ENCODE peak calls at places on chromosomes 5 and 9, in nine cellular contexts. Z is memory B cell; O is GDM1; Y is DMS 273 treated with DMSO at 0.1 percent for 48 hours; V is LoVo; N is transverse colon; K is WERI-Rb-1; C is SJCRH30; J is activated naive CD4-positive, alpha-beta T cell treated with anti-CD3 and anti-CD28 coated beads, Interleukin-2, amount 10 ng/mL, durations not matched to agents 7 days and 5 days. M is an unnamed sample.

GRCh38 chr9:3687136-3687535 is 161.3 kb upstream of the RFX3 start:
- DNase-seq in Y (no peak), O (no peak), N (no peak), Z (no peak), V (no peak), C (no peak), K (no peak), J (no peak), M (no peak)

GRCh38 chr9:72894342-72894741 is 58.5 kb downstream of the ALDH1A1 start:
- DNase-seq in J (no peak), Z (no peak), N (no peak), O (no peak), Y (no peak), C (peak), K (no peak), V (no peak), M (no peak)

GRCh38 chr5:136598901-136599300 is 233.6 kb upstream of the TRPC7 start:
- DNase-seq in N (no peak), V (no peak), J (no peak), Z (no peak), O (no peak), Y (no peak), C (no peak), K (no peak), M (no peak)

GRCh38 chr5:107736608-107737007 is 65.9 kb upstream of the EFNA5 start:
- DNase-seq in Z (no peak), K (no peak), O (no peak), C (no peak), Y (no peak), N (no peak), J (no peak), V (no peak), M (no peak)

GRCh38 chr9:80664327-80665210 is 1024.8 kb downstream of the TLE1 start:
- DNase-seq in C (no peak), O (no peak), K (no peak), Y (no peak), J (no peak), V (no peak), Z (no peak), N (no peak), M (no peak)

GRCh38 chr5:116442095-116442534 is 132.5 kb downstream of the SEMA6A start:
- DNase-seq in Z (no peak), Y (peak), C (peak), O (no peak), K (no peak), N (peak), V (peak), J (no peak), M (no peak)

GRCh38 chr5:149172709-149173505 is 31.6 kb downstream of the ABLIM3 start:
- DNase-seq in K (no peak), N (no peak), C (no peak), O (no peak), V (no peak), J (no peak), Y (no peak), Z (no peak), M (no peak)

GRCh38 chr5:10166392-10166791 is 83.3 kb downstream of the ATPSCKMT start:
- DNase-seq in Y (no peak), N (no peak), O (no peak), C (no peak), J (no peak), Z (no peak), V (no peak), K (no peak), M (no peak)

GRCh38 chr5:57538341-57538955 is 55.8 kb upstream of the ACTBL2 start:
- DNase-seq in J (no peak), O (no peak), Y (no peak), Z (no peak), C (peak), N (no peak), V (peak), K (no peak), M (no peak)

GRCh38 chr5:72499090-72499489 is 8.1 kb downstream of the ZNF366 start:
- DNase-seq in N (no peak), K (no peak), C (no peak), Z (no peak), Y (no peak), O (no peak), J (no peak), V (no peak), M (no peak)

GRCh38 chr5:60509519-60509918 is 190.4 kb downstream of the DEPDC1B start:
- DNase-seq in Y (no peak), N (no peak), K (no peak), V (no peak), J (no peak), O (no peak), Z (no peak), C (no peak), M (no peak)

GRCh38 chr9:132319421-132320110 is 35.2 kb downstream of the SETX start:
- DNase-seq in C (no peak), J (no peak), N (no peak), V (no peak), O (no peak), Y (no peak), K (no peak), Z (no peak), M (no peak)

GRCh38 chr5:179233909-179234562 is 111.2 kb downstream of the ADAMTS2 start:
- DNase-seq in J (no peak), V (no peak), K (no peak), Z (no peak), O (no peak), C (no peak), N (no peak), Y (no peak), M (no peak)

GRCh38 chr5:432201-432927 is 10.6 kb upstream of the EXOC3 start:
- DNase-seq in Z (no peak), Y (no peak), V (no peak), J (no peak), N (no peak), O (no peak), C (no peak), K (peak), M (peak)

GRCh38 chr5:147576646-147577535 is 67.0 kb upstream of the DPYSL3 start:
- DNase-seq in N (peak), K (peak), Y (no peak), O (no peak), C (peak), J (peak), Z (no peak), V (peak), M (peak)

GRCh38 chr9:591292-591691 is 250.2 kb upstream of the DMRT1 start:
- DNase-seq in Y (no peak), J (no peak), K (no peak), Z (no peak), N (peak), C (no peak), O (no peak), V (peak), M (no peak)

GRCh38 chr5:31408814-31409213 is 123.1 kb downstream of the DROSHA start:
- DNase-seq in Y (no peak), J (no peak), Z (no peak), N (no peak), O (no peak), V (no peak), K (no peak), C (no peak), M (no peak)

GRCh38 chr5:137822158-137822764 is 45.4 kb upstream of the MYOT start:
- DNase-seq in J (no peak), O (no peak), K (peak), Z (no peak), N (peak), Y (no peak), V (peak), C (peak), M (peak)

GRCh38 chr5:131475416-131476045 is 159.5 kb downstream of the RAPGEF6 start:
- DNase-seq in J (no peak), O (no peak), Z (no peak), K (no peak), N (no peak), Y (no peak), V (no peak), C (no peak), M (no peak)

GRCh38 chr5:179802950-179803562 is 3.6 kb downstream of the MGAT4B start:
- DNase-seq in V (no peak), C (peak), Z (no peak), J (no peak), K (no peak), O (no peak), Y (no peak), N (no peak), M (no peak)

GRCh38 chr9:76415154-76415553 is 20.9 kb upstream of the RFK start:
- DNase-seq in Y (no peak), C (no peak), Z (no peak), K (no peak), J (no peak), N (no peak), O (no peak), V (no peak), M (no peak)

GRCh38 chr9:95506438-95506691 is 10.4 kb downstream of the PTCH1 start:
- DNase-seq in V (peak), N (peak), K (peak), J (peak), O (no peak), Y (no peak), C (no peak), Z (no peak), M (peak)

GRCh38 chr9:84615574-84615973 is 54.0 kb upstream of the NTRK2 start:
- DNase-seq in Z (no peak), N (no peak), C (no peak), K (no peak), Y (no peak), V (no peak), O (no peak), J (no peak), M (no peak)

GRCh38 chr5:152532714-152533113 is 127.6 kb upstream of the NMUR2 start:
- DNase-seq in Y (no peak), Z (peak), K (no peak), C (peak), N (no peak), J (no peak), O (no peak), V (peak), M (no peak)

GRCh38 chr5:180647941-180648500 is 1.4 kb downstream of the FLT4 start:
- DNase-seq in K (no peak), J (no peak), Z (no peak), N (no peak), O (no peak), C (no peak), Y (no peak), V (no peak), M (no peak)

GRCh38 chr5:149911031-149911430 is 33.6 kb downstream of the PDE6A start:
- DNase-seq in Y (no peak), C (no peak), Z (no peak), O (no peak), K (no peak), V (no peak), N (no peak), J (no peak), M (no peak)

GRCh38 chr9:132931178-132931735 is 13.2 kb downstream of the TSC1 start:
- DNase-seq in Z (no peak), O (no peak), V (no peak), Y (no peak), K (no peak), J (no peak), N (no peak), C (no peak), M (no peak)

GRCh38 chr9:73137286-73137899 is 14.3 kb upstream of the ANXA1 start:
- DNase-seq in K (peak), Y (no peak), N (no peak), V (no peak), Z (no peak), O (no peak), J (no peak), C (no peak), M (no peak)

GRCh38 chr5:43680286-43680685 is 77.3 kb downstream of the NNT start:
- DNase-seq in O (no peak), K (no peak), Y (no peak), C (no peak), Z (no peak), V (no peak), J (no peak), N (no peak), M (no peak)

GRCh38 chr5:160083012-160083436 is 36.2 kb downstream of the PWWP2A start:
- DNase-seq in J (no peak), Z (no peak), Y (no peak), C (peak), V (no peak), N (no peak), O (no peak), K (no peak), M (no peak)

GRCh38 chr5:150603052-150603451 is 37.4 kb upstream of the SYNPO start:
- DNase-seq in Y (no peak), C (no peak), N (no peak), V (no peak), J (no peak), Z (no peak), O (no peak), K (no peak), M (no peak)

GRCh38 chr5:172478256-172478655 is 23.9 kb upstream of the SH3PXD2B start:
- DNase-seq in K (no peak), Y (no peak), V (no peak), J (no peak), O (no peak), Z (no peak), C (no peak), N (no peak), M (no peak)

GRCh38 chr9:116112236-116112635 is 41.4 kb upstream of the PAPPA start:
- DNase-seq in O (no peak), Z (no peak), K (no peak), J (no peak), N (no peak), V (no peak), Y (no peak), C (peak), M (no peak)

GRCh38 chr5:81650992-81651391 is 99.9 kb downstream of the SSBP2 start:
- DNase-seq in V (no peak), C (no peak), J (no peak), N (no peak), O (no peak), Z (no peak), Y (no peak), K (no peak), M (no peak)

GRCh38 chr9:68546596-68547390 is 6.1 kb upstream of the TMEM252 start:
- DNase-seq in C (peak), V (no peak), K (no peak), O (no peak), J (no peak), N (no peak), Z (peak), Y (no peak), M (no peak)

GRCh38 chr9:137320555-137321384 is 18.7 kb upstream of the NRARP start:
- DNase-seq in Y (no peak), O (peak), K (no peak), V (no peak), N (peak), C (no peak), J (peak), Z (no peak), M (peak)

GRCh38 chr9:123104807-123105206 is 71.3 kb downstream of the GPR21 start:
- DNase-seq in Z (no peak), O (no peak), K (no peak), V (no peak), J (no peak), N (no peak), C (no peak), Y (no peak), M (no peak)

GRCh38 chr9:85185486-85186217 is 516.1 kb downstream of the NTRK2 start:
- DNase-seq in Y (no peak), O (no peak), Z (no peak), N (no peak), C (no peak), V (no peak), K (no peak), J (no peak), M (no peak)

GRCh38 chr5:127785098-127785927 is 82.1 kb downstream of the CCDC192 start:
- DNase-seq in K (no peak), Y (no peak), J (peak), Z (no peak), V (peak), C (no peak), O (no peak), N (no peak), M (no peak)